ENCODE peak calls at places on chromosomes 4 and X, in seven cellular contexts. G, L, S, Q, Z, R and Y are unnamed samples.

GRCh38 chr4:78481180-78481579 is 70.4 kb upstream of the ANXA3 start:
- DNase-seq in G (peak), L (no peak), S (no peak), Q (peak), Z (no peak), R (no peak), Y (no peak)

GRCh38 chrX:2504706-2505332 is 4.0 kb upstream of the DHRSX start:
- DNase-seq in G (no peak), L (no peak), S (no peak), Q (no peak), Z (no peak), R (no peak), Y (no peak)

GRCh38 chr4:48651869-48652447 is 128.1 kb downstream of the FRYL start:
- DNase-seq in G (peak), L (no peak), S (no peak), Q (no peak), Z (no peak), R (no peak), Y (no peak)

GRCh38 chr4:100913685-100914084 is 395.9 kb upstream of the EMCN start:
- DNase-seq in G (no peak), L (no peak), S (no peak), Q (no peak), Z (no peak), R (no peak), Y (no peak)

GRCh38 chrX:31209005-31209612 is 137.3 kb upstream of the FTHL17 start:
- DNase-seq in G (no peak), L (no peak), S (no peak), Q (peak), Z (no peak), R (no peak), Y (no peak)

GRCh38 chr4:78652282-78652876 is 100.8 kb downstream of the ANXA3 start:
- DNase-seq in G (peak), L (no peak), S (no peak), Q (no peak), Z (no peak), R (no peak), Y (no peak)

GRCh38 chr4:165537028-165537648 is 158.3 kb downstream of the CPE start:
- DNase-seq in G (peak), L (no peak), S (peak), Q (peak), Z (peak), R (no peak), Y (no peak)

GRCh38 chr4:5808081-5808741 is 84.7 kb downstream of the CRMP1 start:
- DNase-seq in G (peak), L (no peak), S (no peak), Q (no peak), Z (no peak), R (no peak), Y (no peak)

GRCh38 chr4:60805500-60806313 is 394.4 kb upstream of the ADGRL3 start:
- DNase-seq in G (peak), L (no peak), S (peak), Q (peak), Z (peak), R (no peak), Y (no peak)

GRCh38 chr4:169133932-169134331 is 123.9 kb upstream of the CBR4 start:
- DNase-seq in G (no peak), L (no peak), S (no peak), Q (no peak), Z (no peak), R (no peak), Y (no peak)

GRCh38 chrX:153573999-153574398 is 24.9 kb downstream of the CCNQ start:
- DNase-seq in G (no peak), L (no peak), S (no peak), Q (no peak), Z (peak), R (no peak), Y (no peak)

GRCh38 chr4:160316036-160316435 is 1213.2 kb downstream of the RAPGEF2 start:
- DNase-seq in G (no peak), L (no peak), S (no peak), Q (no peak), Z (no peak), R (no peak), Y (no peak)

GRCh38 chr4:169268951-169269781 is 1.6 kb downstream of the SH3RF1 start:
- DNase-seq in G (peak), L (no peak), S (peak), Q (peak), Z (no peak), R (no peak), Y (no peak)

GRCh38 chr4:1567808-1568581 is 116.1 kb downstream of the FAM53A start:
- DNase-seq in G (no peak), L (no peak), S (no peak), Q (no peak), Z (no peak), R (peak), Y (no peak)

GRCh38 chr4:98482847-98483806 is 175.3 kb downstream of the TSPAN5 start:
- DNase-seq in G (peak), L (peak), S (no peak), Q (peak), Z (peak), R (peak), Y (peak)

GRCh38 chrX:138914751-138915150 is 203.2 kb upstream of the FGF13 start:
- DNase-seq in G (peak), L (no peak), S (no peak), Q (no peak), Z (no peak), R (no peak), Y (no peak)

GRCh38 chr4:186701273-186701672 is 22.4 kb downstream of the FAT1 start:
- DNase-seq in G (peak), L (no peak), S (no peak), Q (peak), Z (no peak), R (no peak), Y (no peak)